ENCODE peak calls at places on chromosomes 12 and 14, in six cellular contexts. F, P, H, Y, B and K are unnamed samples.

GRCh38 chr14:100476012-100476822 is 111.0 kb downstream of the BEGAIN start:
- DNase-seq in Y (peak), H (no peak), P (no peak), B (no peak), F (no peak), K (no peak)

GRCh38 chr12:10319414-10319813 is 11.7 kb downstream of the KLRD1 start:
- DNase-seq in H (no peak), Y (no peak), B (no peak), F (no peak), P (no peak), K (no peak)

GRCh38 chr14:76761198-76761848 is at the start of gene VASH1:
- DNase-seq in H (peak), F (peak), P (peak), Y (peak), B (peak), K (peak)

GRCh38 chr12:108850854-108851573 is 6.4 kb downstream of the SSH1 start:
- DNase-seq in H (peak), B (peak), Y (no peak), F (peak), P (no peak), K (peak)

GRCh38 chr14:90368946-90369721 is 27.7 kb upstream of the CALM1 start:
- DNase-seq in Y (peak), F (no peak), H (no peak), B (no peak), P (no peak), K (no peak)

GRCh38 chr12:67773896-67774295 is 125.4 kb downstream of the DYRK2 start:
- DNase-seq in F (no peak), Y (no peak), H (no peak), B (no peak), P (no peak), K (no peak)

GRCh38 chr14:103378042-103378854 is 7.0 kb upstream of the MARK3 start:
- DNase-seq in F (no peak), B (no peak), P (no peak), Y (no peak), H (no peak), K (no peak)

GRCh38 chr14:29814153-29815057 is 113.2 kb downstream of the PRKD1 start:
- DNase-seq in P (no peak), H (no peak), B (no peak), Y (no peak), F (no peak), K (no peak)

GRCh38 chr14:73662439-73663056 is 17.8 kb downstream of the DNAL1 start:
- DNase-seq in P (no peak), B (no peak), Y (peak), H (peak), F (no peak), K (no peak)

GRCh38 chr14:76827696-76828301 is 1.6 kb downstream of the LRRC74A start:
- DNase-seq in F (no peak), P (no peak), H (no peak), B (no peak), Y (peak), K (no peak)

GRCh38 chr12:95173392-95174251 is 43.6 kb downstream of the FGD6 start:
- DNase-seq in P (no peak), Y (no peak), F (no peak), H (peak), B (no peak), K (peak)

GRCh38 chr12:63944586-63945228 is 100.2 kb downstream of the SRGAP1 start:
- DNase-seq in F (no peak), H (no peak), P (no peak), Y (no peak), B (no peak), K (no peak)

GRCh38 chr14:93309430-93309966 is 23.3 kb downstream of the BTBD7 start:
- DNase-seq in Y (no peak), B (no peak), H (no peak), F (no peak), P (no peak), K (no peak)

GRCh38 chr14:100442473-100443260 is 119.5 kb downstream of the SLC25A47 start:
- DNase-seq in B (no peak), F (no peak), Y (no peak), P (no peak), H (no peak), K (no peak)

GRCh38 chr12:46830731-46831334 is 5.0 kb upstream of the SLC38A4 start:
- DNase-seq in B (no peak), F (no peak), H (no peak), Y (peak), P (no peak), K (peak)

GRCh38 chr14:20179218-20179617 is 11.5 kb upstream of the OR11G2 start:
- DNase-seq in B (no peak), F (no peak), P (no peak), Y (no peak), H (no peak), K (no peak)

GRCh38 chr14:20934148-20934762 is 21.0 kb upstream of the RNASE2 start:
- DNase-seq in Y (no peak), P (no peak), F (peak), B (no peak), H (no peak), K (no peak)

GRCh38 chr12:113144771-113145170 is 4.8 kb upstream of the CFAP73 start:
- DNase-seq in Y (no peak), H (no peak), P (no peak), B (no peak), F (no peak), K (no peak)

GRCh38 chr14:67694791-67695393 is 672 bp downstream of the RDH11 start:
- DNase-seq in P (peak), Y (peak), F (peak), B (peak), H (peak), K (no peak)

GRCh38 chr12:75634244-75635222 is 123.1 kb upstream of the KRR1 start:
- DNase-seq in P (no peak), F (no peak), B (no peak), Y (peak), H (no peak), K (no peak)

GRCh38 chr14:39607978-39608377 is 175.7 kb upstream of the FBXO33 start:
- DNase-seq in P (no peak), H (no peak), Y (no peak), B (no peak), F (no peak), K (no peak)

GRCh38 chr12:77377116-77377515 is 311.7 kb upstream of the E2F7 start:
- DNase-seq in Y (no peak), B (no peak), H (no peak), P (no peak), F (no peak), K (no peak)

GRCh38 chr14:99508896-99509629 is 27.9 kb downstream of the CCNK start:
- DNase-seq in B (no peak), P (no peak), Y (no peak), H (no peak), F (no peak), K (no peak)

GRCh38 chr12:6084261-6084968 is 40.1 kb downstream of the VWF start:
- DNase-seq in F (no peak), B (no peak), Y (no peak), P (no peak), H (peak), K (no peak)

GRCh38 chr14:68374682-68375081 is 418.2 kb downstream of the ZFP36L1 start:
- DNase-seq in F (no peak), P (no peak), B (no peak), Y (no peak), H (no peak), K (no peak)

GRCh38 chr12:130367523-130367922 is 29.8 kb downstream of the PIWIL1 start:
- DNase-seq in B (no peak), P (no peak), Y (no peak), H (no peak), F (no peak), K (no peak)

GRCh38 chr12:110937104-110937641 is 16.8 kb upstream of the MYL2 start:
- DNase-seq in B (peak), F (peak), H (no peak), Y (peak), P (peak), K (no peak)

GRCh38 chr12:27622436-27623185 is 73.6 kb upstream of the REP15 start:
- DNase-seq in P (no peak), H (no peak), Y (no peak), F (no peak), B (no peak), K (no peak)

GRCh38 chr14:85576848-85577541 is 47.1 kb downstream of the FLRT2 start:
- DNase-seq in B (no peak), Y (no peak), P (no peak), F (no peak), H (no peak), K (no peak)

GRCh38 chr12:26810330-26810729 is 22.7 kb downstream of the ITPR2 start:
- DNase-seq in Y (no peak), B (no peak), H (no peak), F (no peak), P (no peak), K (peak)

GRCh38 chr12:87344699-87345098 is 684.5 kb downstream of the C12orf50 start:
- DNase-seq in P (no peak), Y (no peak), F (no peak), B (no peak), H (no peak), K (no peak)

GRCh38 chr14:55245657-55246268 is 25.5 kb upstream of the FBXO34 start:
- DNase-seq in B (no peak), F (peak), H (no peak), Y (peak), P (no peak), K (no peak)

GRCh38 chr14:106619618-106620017 is 1093.2 kb downstream of the TMEM121 start:
- DNase-seq in F (no peak), Y (no peak), P (no peak), H (no peak), B (no peak), K (no peak)

GRCh38 chr12:29131539-29131938 is 17.5 kb upstream of the FAR2 start:
- DNase-seq in Y (no peak), H (no peak), P (no peak), B (no peak), F (no peak), K (no peak)

GRCh38 chr12:115185529-115185928 is 501.6 kb upstream of the TBX3 start:
- DNase-seq in B (no peak), P (no peak), H (no peak), Y (no peak), F (no peak), K (no peak)

GRCh38 chr12:48442191-48442828 is 30.0 kb upstream of the ANP32D start:
- DNase-seq in H (no peak), B (no peak), F (no peak), Y (peak), P (no peak), K (no peak)

GRCh38 chr12:28710882-28711281 is 438.2 kb upstream of the FAR2 start:
- DNase-seq in Y (no peak), F (no peak), B (no peak), P (no peak), H (no peak), K (no peak)